ENCODE peak calls at places on chromosomes 5 and 9, in six cellular contexts. L is Karpas-422, M is HCT116, Z is keratinocyte, T is NT2/D1, Y is mesendoderm. G is an unnamed sample.

GRCh38 chr9:87798276-87798833 is 72.4 kb downstream of the CTSL start:
- DNase-seq in L (no peak), M (no peak), Z (no peak), T (no peak), Y (no peak), G (no peak)

GRCh38 chr5:121982089-121982488 is 20.3 kb downstream of the SRFBP1 start:
- DNase-seq in L (no peak), M (no peak), Z (no peak), T (no peak), Y (no peak), G (no peak)

GRCh38 chr5:138453630-138454029 is 11.6 kb upstream of the EGR1 start:
- DNase-seq in L (peak; percentile 9), M (no peak), Z (no peak), T (no peak), Y (no peak), G (no peak)

GRCh38 chr5:120137582-120137981 is 326.5 kb upstream of the PRR16 start:
- DNase-seq in L (no peak), M (no peak), Z (no peak), T (no peak), Y (no peak), G (no peak)

GRCh38 chr5:81639556-81639955 is 111.3 kb downstream of the SSBP2 start:
- DNase-seq in L (no peak), M (no peak), Z (no peak), T (no peak), Y (no peak), G (no peak)

GRCh38 chr5:7754997-7755596 is 95.8 kb downstream of the CFAP90 start:
- DNase-seq in L (peak; percentile 87), M (peak; percentile 41), Z (peak; percentile 13), T (peak; percentile 42), Y (peak; percentile 83), G (peak; percentile 75)

GRCh38 chr5:130198927-130199326 is 294.7 kb downstream of the CHSY3 start:
- DNase-seq in L (peak; percentile 88), M (peak; percentile 48), Z (no peak), T (no peak), Y (peak; percentile 79), G (peak; percentile 40)

GRCh38 chr9:86175223-86175622 is 75.9 kb upstream of the GOLM1 start:
- DNase-seq in L (no peak), M (no peak), Z (no peak), T (no peak), Y (no peak), G (no peak)

GRCh38 chr9:14887149-14887548 is 23.1 kb downstream of the FREM1 start:
- DNase-seq in L (no peak), M (no peak), Z (no peak), T (no peak), Y (no peak), G (no peak)

GRCh38 chr5:107074991-107075390 is 595.7 kb downstream of the EFNA5 start:
- DNase-seq in L (no peak), M (no peak), Z (no peak), T (no peak), Y (no peak), G (no peak)

GRCh38 chr5:38009754-38010386 is 170.0 kb upstream of the GDNF start:
- DNase-seq in L (no peak), M (no peak), Z (no peak), T (no peak), Y (no peak), G (no peak)

GRCh38 chr5:138778234-138778633 is 25.0 kb downstream of the CTNNA1 start:
- DNase-seq in L (no peak), M (no peak), Z (no peak), T (no peak), Y (no peak), G (no peak)

GRCh38 chr5:33772276-33772990 is 119.4 kb downstream of the ADAMTS12 start:
- DNase-seq in L (no peak), M (no peak), Z (no peak), T (no peak), Y (no peak), G (no peak)

GRCh38 chr5:160054831-160055230 is 45.9 kb downstream of the TTC1 start:
- DNase-seq in L (no peak), M (no peak), Z (no peak), T (no peak), Y (peak; percentile 24), G (no peak)

GRCh38 chr9:91071185-91071990 is 269.8 kb downstream of the SYK start:
- DNase-seq in L (no peak), M (no peak), Z (no peak), T (no peak), Y (no peak), G (no peak)

GRCh38 chr5:72281764-72282499 is 38.1 kb downstream of the MRPS27 start:
- DNase-seq in L (no peak), M (peak; percentile 45), Z (no peak), T (no peak), Y (peak; percentile 77), G (no peak)

GRCh38 chr5:180284161-180284560 is 7.7 kb downstream of the MAPK9 start:
- DNase-seq in L (no peak), M (no peak), Z (no peak), T (no peak), Y (no peak), G (no peak)

GRCh38 chr9:3478549-3478953 is 47.2 kb downstream of the RFX3 start:
- DNase-seq in L (peak; percentile 53), M (no peak), Z (peak; percentile 72), T (no peak), Y (peak; percentile 81), G (peak; percentile 39)

GRCh38 chr5:9350301-9350797 is 195.5 kb downstream of the SEMA5A start:
- DNase-seq in L (no peak), M (no peak), Z (no peak), T (no peak), Y (no peak), G (no peak)

GRCh38 chr5:150377964-150378694 is 20.6 kb downstream of the TCOF1 start:
- DNase-seq in L (no peak), M (no peak), Z (no peak), T (peak; percentile 49), Y (peak; percentile 80), G (no peak)

GRCh38 chr9:71985070-71985956 is 73.9 kb downstream of the C9orf85 start:
- DNase-seq in L (no peak), M (no peak), Z (no peak), T (peak; percentile 30), Y (peak; percentile 86), G (no peak)

GRCh38 chr5:133393776-133394476 is 218.4 kb downstream of the FSTL4 start:
- DNase-seq in L (no peak), M (no peak), Z (no peak), T (no peak), Y (no peak), G (no peak)

GRCh38 chr5:74634611-74635286 is 5.8 kb downstream of the ENC1 start:
- DNase-seq in L (no peak), M (no peak), Z (no peak), T (no peak), Y (no peak), G (no peak)

GRCh38 chr9:77013932-77014596 is 5.4 kb upstream of the FOXB2 start:
- DNase-seq in L (no peak), M (no peak), Z (no peak), T (no peak), Y (peak; percentile 21), G (no peak)

GRCh38 chr9:91191443-91192378 is 170.0 kb downstream of the AUH start:
- DNase-seq in L (no peak), M (no peak), Z (no peak), T (no peak), Y (no peak), G (peak; percentile 89)

GRCh38 chr9:5815421-5815820 is 17.5 kb downstream of the ERMP1 start:
- DNase-seq in L (no peak), M (no peak), Z (no peak), T (no peak), Y (no peak), G (no peak)

GRCh38 chr5:40478766-40479165 is 200.9 kb upstream of the PTGER4 start:
- DNase-seq in L (no peak), M (no peak), Z (no peak), T (no peak), Y (no peak), G (no peak)

GRCh38 chr5:7926720-7927119 is 57.8 kb downstream of the MTRR start:
- DNase-seq in L (peak; percentile 22), M (no peak), Z (no peak), T (no peak), Y (no peak), G (no peak)

GRCh38 chr5:115599502-115599901 is 2.8 kb downstream of the TICAM2 start:
- DNase-seq in L (peak; percentile 46), M (no peak), Z (no peak), T (no peak), Y (no peak), G (peak; percentile 10)

GRCh38 chr5:108562205-108562454 is 180.2 kb upstream of the FBXL17 start:
- DNase-seq in L (no peak), M (no peak), Z (no peak), T (no peak), Y (no peak), G (no peak)

GRCh38 chr5:108557686-108558085 is 175.8 kb upstream of the FBXL17 start:
- DNase-seq in L (no peak), M (no peak), Z (no peak), T (no peak), Y (no peak), G (no peak)

GRCh38 chr5:108564441-108564840 is 182.5 kb upstream of the FBXL17 start:
- DNase-seq in L (no peak), M (no peak), Z (no peak), T (no peak), Y (peak; percentile 86), G (no peak)

GRCh38 chr5:108560581-108560980 is 178.7 kb upstream of the FBXL17 start:
- DNase-seq in L (no peak), M (no peak), Z (no peak), T (no peak), Y (no peak), G (no peak)

GRCh38 chr5:108561416-108562204 is 179.7 kb upstream of the FBXL17 start:
- DNase-seq in L (no peak), M (no peak), Z (no peak), T (no peak), Y (no peak), G (no peak)
- H3K9ac ChIP-seq in L (no peak overlapping the region), M (no peak overlapping the region), Z (no peak overlapping the region), T (no peak overlapping the region), Y (no peak overlapping the region), G (no peak overlapping the region)

GRCh38 chr5:89353837-89354551 is 471.0 kb upstream of the MEF2C start:
- DNase-seq in L (no peak), M (no peak), Z (no peak), T (no peak), Y (peak; percentile 3), G (peak; percentile 79)
- H3K9ac ChIP-seq in L (no peak overlapping the region), M (no peak overlapping the region), Z (no peak overlapping the region), T (no peak overlapping the region), Y (no peak overlapping the region), G (peak overlapping the region; percentile 21)

DNA sequence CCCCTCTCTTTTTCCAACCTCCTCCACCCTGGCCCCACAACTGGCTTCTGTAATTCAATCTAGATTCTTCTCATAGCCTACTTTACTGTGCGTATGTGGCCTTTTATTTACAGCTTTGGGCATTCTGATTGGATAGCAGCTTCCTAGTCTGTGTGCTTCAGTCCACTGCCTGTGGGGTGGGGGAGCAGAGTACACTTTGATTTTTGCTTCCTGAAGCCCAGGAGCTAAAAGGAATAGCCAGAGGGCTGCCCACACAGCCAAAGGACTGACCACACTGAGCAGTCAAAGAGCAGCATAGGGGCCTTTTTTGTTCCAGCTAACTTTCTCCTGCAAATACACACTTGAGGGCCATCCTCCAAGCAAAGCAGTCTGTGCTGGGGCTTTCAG is 30.5 kb downstream of the RUSC2 start:
- DNase-seq in L (no peak), M (no peak), Z (no peak), T (no peak), Y (no peak), G (no peak)
- H3K9ac ChIP-seq in L (no peak overlapping the region), M (no peak overlapping the region), Z (no peak overlapping the region), T (no peak overlapping the region), Y (no peak overlapping the region), G (no peak overlapping the region)

GRCh38 chr5:65142511-65143011 is 339.2 kb downstream of the ADAMTS6 start:
- DNase-seq in L (no peak), M (no peak), Z (no peak), T (peak; percentile 50), Y (peak; percentile 95), G (no peak)
- H3K9ac ChIP-seq in L (no peak overlapping the region), M (no peak overlapping the region), Z (no peak overlapping the region), T (no peak overlapping the region), Y (peak overlapping the region; percentile 41), G (no peak overlapping the region)

G was measured in MM.1S.